ENCODE peak calls at places on chromosomes 11 and 22, in nine cellular contexts. V, J, T, H, M, B, U, K and Z are unnamed samples. For H3K9me3, the result is how much of the 10 kb centered on the place peaks cover.

GRCh38 chr11:57568330-57568766 is 876 bp upstream of the UBE2L6 start:
- DNase-seq in V (no peak), J (peak), T (no peak), H (peak), M (no peak), B (peak), U (peak), K (no peak), Z (peak)

GRCh38 chr11:61695917-61696316 is 15.7 kb downstream of the DAGLA start:
- DNase-seq in V (peak), J (peak), T (peak), H (no peak), M (peak), B (peak), U (peak), K (peak), Z (peak)

GRCh38 chr11:86636275-86636674 is 36.1 kb downstream of the ME3 start:
- DNase-seq in V (no peak), J (no peak), T (no peak), H (no peak), M (no peak), B (no peak), U (no peak), K (no peak), Z (no peak)

GRCh38 chr11:104064016-104064630 is 27.7 kb downstream of the DDI1 start:
- DNase-seq in V (no peak), J (no peak), T (no peak), H (no peak), M (no peak), B (no peak), U (no peak), K (no peak), Z (no peak)

GRCh38 chr11:116775975-116776374 is 3.2 kb upstream of the BUD13 start:
- DNase-seq in V (no peak), J (no peak), T (no peak), H (no peak), M (no peak), B (no peak), U (no peak), K (no peak), Z (no peak)

GRCh38 chr11:279966-280761 is 2.0 kb downstream of the NLRP6 start:
- DNase-seq in V (no peak), J (peak), T (no peak), H (no peak), M (peak), B (peak), U (peak), K (peak), Z (peak)

GRCh38 chr11:118898400-118899295 is 15.0 kb downstream of the CXCR5 start:
- DNase-seq in V (no peak), J (peak), T (no peak), H (no peak), M (peak), B (no peak), U (no peak), K (no peak), Z (no peak)

GRCh38 chr22:42655693-42656092 is 6.5 kb upstream of the CYB5R3 start:
- DNase-seq in V (no peak), J (no peak), T (no peak), H (no peak), M (peak), B (no peak), U (no peak), K (no peak), Z (no peak)

GRCh38 chr22:30309981-30310672 is 16.6 kb downstream of the TBC1D10A start:
- DNase-seq in V (peak), J (peak), T (no peak), H (no peak), M (peak), B (peak), U (no peak), K (no peak), Z (peak)

GRCh38 chr11:67464411-67465189 is 4.5 kb downstream of the TMEM134 start:
- DNase-seq in V (peak), J (peak), T (peak), H (peak), M (peak), B (peak), U (peak), K (peak), Z (peak)

GRCh38 chr11:30392977-30393376 is 70.1 kb downstream of the ARL14EP start:
- DNase-seq in V (no peak), J (no peak), T (no peak), H (no peak), M (no peak), B (no peak), U (no peak), K (no peak), Z (no peak)

GRCh38 chr11:134863294-134863693 is 451.3 kb upstream of the B3GAT1 start:
- DNase-seq in V (no peak), J (no peak), T (no peak), H (no peak), M (no peak), B (no peak), U (no peak), K (no peak), Z (no peak)

GRCh38 chr11:68371176-68372041 is 59.0 kb downstream of the LRP5 start:
- DNase-seq in V (no peak), J (no peak), T (no peak), H (no peak), M (peak), B (no peak), U (no peak), K (peak), Z (no peak)

GRCh38 chr11:34356130-34356529 is 1.7 kb downstream of the ABTB2 start:
- DNase-seq in V (no peak), J (no peak), T (no peak), H (no peak), M (no peak), B (no peak), U (no peak), K (no peak), Z (no peak)

GRCh38 chr11:115276799-115277198 is 227.4 kb downstream of the CADM1 start:
- DNase-seq in V (no peak), J (no peak), T (no peak), H (no peak), M (no peak), B (no peak), U (no peak), K (no peak), Z (no peak)

GRCh38 chr11:22785251-22785650 is 44.4 kb downstream of the SVIP start:
- DNase-seq in V (no peak), J (no peak), T (no peak), H (no peak), M (no peak), B (no peak), U (no peak), K (no peak), Z (no peak)

GRCh38 chr22:46576556-46577351 is 39.3 kb upstream of the CELSR1 start:
- DNase-seq in V (no peak), J (peak), T (peak), H (no peak), M (peak), B (peak), U (no peak), K (peak), Z (peak)

GRCh38 chr22:37501610-37502341 is 15.6 kb upstream of the MFNG start:
- DNase-seq in V (peak), J (no peak), T (peak), H (no peak), M (peak), B (peak), U (peak), K (peak), Z (peak)

GRCh38 chr11:19606856-19607655 is 105.6 kb upstream of the NAV2 start:
- DNase-seq in V (no peak), J (no peak), T (no peak), H (no peak), M (no peak), B (no peak), U (no peak), K (no peak), Z (no peak)

GRCh38 chr22:28188480-28188879 is 269.4 kb upstream of the PITPNB start:
- DNase-seq in V (no peak), J (no peak), T (no peak), H (no peak), M (no peak), B (no peak), U (no peak), K (no peak), Z (no peak)

GRCh38 chr11:93840981-93841380 is 9.4 kb downstream of the VSTM5 start:
- DNase-seq in V (no peak), J (no peak), T (no peak), H (no peak), M (no peak), B (no peak), U (no peak), K (no peak), Z (no peak)

GRCh38 chr11:68770781-68771180 is 19.5 kb upstream of the TESMIN start:
- DNase-seq in V (no peak), J (no peak), T (no peak), H (no peak), M (no peak), B (no peak), U (no peak), K (no peak), Z (no peak)

GRCh38 chr11:91922846-91923245 is 301.8 kb upstream of the FAT3 start:
- DNase-seq in V (no peak), J (no peak), T (no peak), H (no peak), M (no peak), B (no peak), U (no peak), K (no peak), Z (no peak)

GRCh38 chr11:7536102-7536501 is 22.3 kb downstream of the PPFIBP2 start:
- DNase-seq in V (no peak), J (no peak), T (peak), H (no peak), M (peak), B (peak), U (no peak), K (no peak), Z (peak)

GRCh38 chr11:128884703-128885338 is 6.3 kb upstream of the KCNJ5 start:
- DNase-seq in V (peak), J (peak), T (peak), H (peak), M (peak), B (peak), U (peak), K (peak), Z (peak)

GRCh38 chr11:31487848-31488247 is 21.6 kb downstream of the IMMP1L start:
- DNase-seq in V (no peak), J (no peak), T (peak), H (peak), M (no peak), B (peak), U (no peak), K (no peak), Z (no peak)

GRCh38 chr22:48054596-48054995 is 1292.1 kb downstream of the TBC1D22A start:
- DNase-seq in V (no peak), J (no peak), T (no peak), H (no peak), M (no peak), B (no peak), U (no peak), K (no peak), Z (no peak)
- H3K9me3 ChIP-seq in V (under half), J (under half), T (under half), H (under half), M (under half), B (under half), U (under half), K (under half), Z (under half)

GRCh38 chr11:2990617-2991476 is 1.3 kb downstream of the NAP1L4 start:
- DNase-seq in V (no peak), J (no peak), T (no peak), H (no peak), M (peak), B (peak), U (no peak), K (no peak), Z (peak)

GRCh38 chr11:2988996-2989395 is 3.1 kb downstream of the NAP1L4 start:
- DNase-seq in V (no peak), J (no peak), T (no peak), H (no peak), M (no peak), B (no peak), U (no peak), K (no peak), Z (no peak)

GRCh38 chr11:2988361-2988762 is 3.8 kb downstream of the NAP1L4 start:
- DNase-seq in V (no peak), J (no peak), T (no peak), H (no peak), M (no peak), B (no peak), U (no peak), K (no peak), Z (no peak)

GRCh38 chr11:2987881-2988280 is 4.2 kb downstream of the NAP1L4 start:
- DNase-seq in V (no peak), J (no peak), T (no peak), H (no peak), M (no peak), B (no peak), U (no peak), K (no peak), Z (no peak)

DNA sequence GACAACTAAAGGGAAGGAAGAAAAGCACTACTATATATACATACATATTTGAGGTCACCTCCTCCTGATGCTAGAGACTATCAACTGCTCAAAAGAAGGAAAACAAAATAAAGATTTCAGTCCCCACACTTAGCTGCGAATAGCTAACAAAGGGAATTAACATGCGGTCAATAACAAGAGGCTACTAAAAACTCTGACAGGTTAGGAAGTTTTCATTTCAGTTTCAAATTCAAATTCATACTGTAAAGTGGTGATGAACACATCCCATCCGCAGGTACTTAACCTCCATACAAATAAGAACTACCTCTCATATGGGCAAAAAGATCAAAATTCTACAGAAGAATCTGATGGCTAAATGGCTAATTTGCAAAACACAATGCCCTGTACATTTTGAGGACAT is 2.6 kb downstream of the NAP1L4 start:
- DNase-seq in V (no peak), J (no peak), T (no peak), H (no peak), M (no peak), B (no peak), U (no peak), K (no peak), Z (no peak)
- H3K4me3 ChIP-seq in V (no peak), J (peak), T (peak), H (no peak), M (peak), B (no peak), U (peak), K (no peak), Z (no peak)

GRCh38 chr11:123057604-123058305 is 4.2 kb downstream of the HSPA8 start:
- DNase-seq in V (no peak), J (no peak), T (no peak), H (no peak), M (no peak), B (no peak), U (no peak), K (no peak), Z (no peak)
- TF ChIP-seq CTCF in V (no peak), J (no peak), T (no peak), H (no peak), M (no peak), B (no peak), U (no peak), K (no peak), Z (no peak)

GRCh38 chr11:97638825-97639224 is 1249.0 kb downstream of the JRKL start:
- DNase-seq in V (no peak), J (no peak), T (no peak), H (no peak), M (no peak), B (no peak), U (no peak), K (no peak), Z (no peak)
- H3K9me3 ChIP-seq in V (under half), J (under half), T (under half), H (under half), M (under half), B (half or more), U (under half), K (under half), Z (under half)